ENCODE peak calls at places on chromosomes 5 and 9, in eight cellular contexts. C is cardiac muscle cell, M is cardiac fibroblast, R is PC-3, F is endodermal cell, Y is coronary artery, T is lower leg skin, G is WTC11. N is an unnamed sample.

GRCh38 chr5:175092691-175093090 is 351.3 kb downstream of the DRD1 start:
- DNase-seq in C (no peak), M (no peak), R (no peak), F (peak), Y (no peak), T (no peak), G (no peak), N (no peak)

GRCh38 chr9:125433461-125434001 is 171.9 kb downstream of the GAPVD1 start:
- DNase-seq in C (peak), M (no peak), R (no peak), F (no peak), Y (no peak), T (no peak), G (peak), N (no peak)

GRCh38 chr9:98333703-98334582 is 78.5 kb upstream of the TBC1D2 start:
- DNase-seq in C (peak), M (peak), R (peak), F (no peak), Y (no peak), T (no peak), G (no peak), N (peak)

GRCh38 chr5:3209918-3210317 is 385.7 kb upstream of the IRX1 start:
- DNase-seq in C (no peak), M (no peak), R (no peak), F (no peak), Y (no peak), T (no peak), G (no peak), N (no peak)

GRCh38 chr9:99690573-99690972 is 131.1 kb upstream of the NR4A3 start:
- DNase-seq in C (no peak), M (no peak), R (no peak), F (no peak), Y (no peak), T (no peak), G (no peak), N (no peak)

GRCh38 chr5:109688647-109688998 is 1.1 kb upstream of the MAN2A1 start:
- DNase-seq in C (no peak), M (peak), R (peak), F (no peak), Y (no peak), T (no peak), G (no peak), N (no peak)

GRCh38 chr5:179716286-179716685 is 16.3 kb upstream of the MAML1 start:
- DNase-seq in C (peak), M (no peak), R (peak), F (no peak), Y (no peak), T (no peak), G (no peak), N (no peak)

GRCh38 chr5:96627792-96628191 is 34.4 kb upstream of the CAST start:
- DNase-seq in C (no peak), M (no peak), R (peak), F (no peak), Y (no peak), T (no peak), G (no peak), N (no peak)

GRCh38 chr5:56202483-56202882 is 30.6 kb downstream of the ANKRD55 start:
- DNase-seq in C (peak), M (peak), R (no peak), F (no peak), Y (no peak), T (no peak), G (no peak), N (no peak)

GRCh38 chr9:95720496-95720895 is 155.0 kb upstream of the ERCC6L2 start:
- DNase-seq in C (no peak), M (no peak), R (no peak), F (no peak), Y (no peak), T (no peak), G (no peak), N (no peak)

GRCh38 chr5:143400541-143401252 is 2.8 kb downstream of the NR3C1 start:
- DNase-seq in C (peak), M (peak), R (no peak), F (no peak), Y (no peak), T (no peak), G (no peak), N (peak)

GRCh38 chr5:171543486-171543885 is 124.0 kb downstream of the FGF18 start:
- DNase-seq in C (no peak), M (no peak), R (peak), F (no peak), Y (no peak), T (no peak), G (no peak), N (no peak)

GRCh38 chr9:127724012-127724411 is 8.1 kb downstream of the TTC16 start:
- DNase-seq in C (no peak), M (no peak), R (no peak), F (peak), Y (no peak), T (no peak), G (no peak), N (no peak)

GRCh38 chr9:123684393-123685149 is 245.4 kb downstream of the DENND1A start:
- DNase-seq in C (no peak), M (peak), R (no peak), F (no peak), Y (no peak), T (no peak), G (no peak), N (no peak)

GRCh38 chr9:127049581-127049980 is 72.9 kb downstream of the ANGPTL2 start:
- DNase-seq in C (peak), M (peak), R (no peak), F (peak), Y (no peak), T (peak), G (no peak), N (no peak)

GRCh38 chr5:132782101-132782500 is 5.1 kb upstream of the SEPTIN8 start:
- DNase-seq in C (peak), M (peak), R (peak), F (no peak), Y (peak), T (no peak), G (no peak), N (no peak)

GRCh38 chr5:151092750-151093149 is 11.9 kb upstream of the TNIP1 start:
- DNase-seq in C (peak), M (peak), R (peak), F (no peak), Y (no peak), T (no peak), G (no peak), N (no peak)

GRCh38 chr5:28809811-28810750 is 1771.7 kb upstream of the CDH9 start:
- DNase-seq in C (no peak), M (no peak), R (no peak), F (peak), Y (no peak), T (no peak), G (no peak), N (no peak)

GRCh38 chr9:136943291-136944093 is 1.0 kb downstream of the FBXW5 start:
- DNase-seq in C (peak), M (peak), R (peak), F (no peak), Y (no peak), T (no peak), G (peak), N (no peak)

DNA sequence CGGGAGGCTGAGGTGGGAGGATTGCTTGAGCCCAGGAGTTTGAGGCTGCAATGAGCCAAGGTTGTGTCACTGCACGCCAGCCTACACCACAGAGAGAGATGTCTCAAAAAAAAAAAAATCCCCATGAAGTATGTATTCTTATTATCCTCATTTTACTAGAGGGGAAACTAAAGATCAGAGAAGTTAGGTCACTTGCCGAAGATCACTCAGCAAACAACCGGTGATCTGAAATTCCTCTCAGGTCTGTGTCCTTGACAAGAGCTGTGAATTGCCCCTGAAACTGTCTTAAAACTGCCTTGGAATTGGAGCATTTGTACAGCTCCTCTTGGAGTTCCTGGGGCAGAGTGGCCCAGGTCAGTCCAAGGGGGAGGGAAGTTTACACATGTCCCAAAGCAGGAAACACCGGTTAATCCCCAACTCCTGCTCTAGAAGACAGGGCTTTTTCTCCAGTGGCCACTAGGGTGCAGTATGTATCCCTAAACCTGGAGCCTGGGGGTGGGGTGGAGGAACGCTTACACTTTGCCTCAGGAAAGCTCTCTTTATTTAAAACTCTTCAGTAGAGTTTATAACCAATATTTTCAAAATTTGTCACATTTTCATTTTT is 27.6 kb downstream of the AQP7 start:
- DNase-seq in C (peak), M (peak), R (peak), F (peak), Y (peak), T (peak), G (peak), N (peak)
- TF ChIP-seq CTCF in C (peak), M (peak), R (peak), F (peak), Y (peak), T (no peak), G (peak), N (peak)

GRCh38 chr5:15703901-15704300 is 203.9 kb downstream of the FBXL7 start:
- DNase-seq in C (peak), M (no peak), R (no peak), F (peak), Y (no peak), T (no peak), G (no peak), N (no peak)
- TF ChIP-seq CTCF in C (no peak), M (no peak), R (no peak), F (no peak), Y (no peak), T (no peak), G (no peak), N (no peak)

GRCh38 chr9:112921549-112921948 is 30.9 kb upstream of the SLC46A2 start:
- DNase-seq in C (peak), M (peak), R (peak), F (peak), Y (no peak), T (no peak), G (no peak), N (no peak)

GRCh38 chr9:112925058-112925641 is 34.5 kb upstream of the SLC46A2 start:
- DNase-seq in C (peak), M (peak), R (peak), F (peak), Y (no peak), T (no peak), G (no peak), N (no peak)
- TF ChIP-seq CTCF in C (peak), M (peak), R (peak), F (peak), Y (no peak), T (no peak), G (no peak), N (peak)

GRCh38 chr9:111659706-111660105 is 1.7 kb upstream of the GNG10 start:
- DNase-seq in C (no peak), M (no peak), R (no peak), F (no peak), Y (no peak), T (no peak), G (no peak), N (no peak)

GRCh38 chr9:111661802-111662491 is 542 bp downstream of the GNG10 start:
- DNase-seq in C (peak), M (peak), R (peak), F (peak), Y (peak), T (no peak), G (peak), N (no peak)

GRCh38 chr9:111658943-111659342 is 2.5 kb upstream of the GNG10 start:
- DNase-seq in C (no peak), M (no peak), R (no peak), F (no peak), Y (no peak), T (no peak), G (no peak), N (no peak)

GRCh38 chr9:111662851-111663823 is 1.7 kb downstream of the GNG10 start:
- DNase-seq in C (no peak), M (no peak), R (no peak), F (peak), Y (no peak), T (no peak), G (peak), N (no peak)

GRCh38 chr9:111661150-111661801 is at the start of gene GNG10:
- DNase-seq in C (peak), M (peak), R (peak), F (peak), Y (peak), T (no peak), G (peak), N (no peak)
- TF ChIP-seq CTCF in C (no peak), M (no peak), R (no peak), F (no peak), Y (no peak), T (no peak), G (no peak), N (no peak)

GRCh38 chr5:87541033-87541432 is 128.3 kb upstream of the CCNH start:
- DNase-seq in C (peak), M (peak), R (peak), F (peak), Y (no peak), T (no peak), G (peak), N (peak)
- TF ChIP-seq CTCF in C (no peak), M (no peak), R (peak), F (peak), Y (no peak), T (no peak), G (no peak), N (peak)

DNA sequence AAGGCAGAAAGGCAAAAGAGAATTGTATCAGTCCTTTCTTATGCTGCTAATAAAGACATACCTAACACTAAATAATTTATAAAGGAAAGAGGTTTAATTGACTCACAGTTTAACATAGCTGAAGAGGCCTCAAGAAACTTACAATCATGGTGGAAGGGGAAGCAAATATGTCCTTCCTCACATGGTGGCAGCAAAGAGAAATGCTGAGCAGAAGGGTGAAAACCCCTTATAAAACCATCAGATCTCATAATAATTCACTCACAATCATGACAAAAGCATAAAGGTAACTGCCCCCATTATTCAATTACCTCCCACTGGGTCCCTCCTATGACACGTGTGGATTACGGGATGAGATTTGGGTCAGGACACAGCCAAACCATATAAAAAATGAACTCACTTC is 312.5 kb upstream of the PTGER4 start:
- DNase-seq in C (peak), M (peak), R (no peak), F (no peak), Y (no peak), T (no peak), G (no peak), N (no peak)
- TF ChIP-seq CTCF in C (peak), M (peak), R (peak), F (peak), Y (no peak), T (no peak), G (no peak), N (no peak)

GRCh38 chr9:35510745-35511428 is 21.0 kb downstream of the RUSC2 start:
- DNase-seq in C (peak), M (peak), R (peak), F (no peak), Y (peak), T (peak), G (no peak), N (peak)
- TF ChIP-seq CTCF in C (peak), M (peak), R (peak), F (no peak), Y (no peak), T (no peak), G (no peak), N (peak)

DNA sequence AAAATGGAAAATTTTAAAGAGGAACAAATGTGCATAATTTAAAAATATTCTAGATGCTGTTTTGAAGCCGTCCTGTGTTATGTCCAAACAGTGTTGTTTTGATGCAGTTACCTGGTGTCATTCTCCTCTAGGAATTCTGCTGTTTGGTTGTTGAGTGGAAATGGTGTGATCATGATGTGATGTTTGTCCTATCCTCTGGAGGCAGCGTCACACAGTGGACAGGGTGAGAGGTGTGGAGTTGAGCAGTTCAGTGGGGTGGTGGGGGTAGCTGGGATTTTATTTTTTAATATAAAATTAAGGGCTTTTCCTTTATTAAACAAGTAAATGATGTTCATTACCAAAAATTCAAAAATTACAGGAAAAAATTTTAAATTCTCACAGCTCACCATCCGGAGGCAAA is 31.2 kb downstream of the PRDM6 start:
- DNase-seq in C (peak), M (peak), R (no peak), F (no peak), Y (no peak), T (no peak), G (peak), N (no peak)
- TF ChIP-seq CTCF in C (peak), M (peak), R (peak), F (peak), Y (no peak), T (no peak), G (no peak), N (peak)

N was measured in AG09319.